ENCODE peak calls at places on chromosomes 6 and 20, in five cellular contexts. L is ovary, C is prostate gland, W is H9, K is spleen. R is an unnamed sample.

GRCh38 chr6:56794421-56794820 is 151.7 kb upstream of the DST start:
- DNase-seq in L (no peak), C (no peak), W (peak), K (no peak), R (no peak)

GRCh38 chr20:9081423-9081966 is 12.6 kb downstream of the PLCB4 start:
- DNase-seq in L (no peak), C (no peak), W (no peak), K (no peak), R (no peak)

GRCh38 chr20:3825526-3825925 is 5.2 kb downstream of the AP5S1 start:
- DNase-seq in L (no peak), C (no peak), W (peak), K (no peak), R (no peak)

GRCh38 chr6:7727150-7727950 is 1.5 kb downstream of the BMP6 start:
- DNase-seq in L (peak), C (no peak), W (peak), K (peak), R (peak)

GRCh38 chr20:38586181-38586525 is 5.2 kb downstream of the ADIG start:
- DNase-seq in L (no peak), C (no peak), W (no peak), K (no peak), R (no peak)

GRCh38 chr20:9454781-9455180 is 59.6 kb upstream of the LAMP5 start:
- DNase-seq in L (no peak), C (no peak), W (no peak), K (no peak), R (no peak)

GRCh38 chr6:116351101-116351500 is 19.6 kb upstream of the DSE start:
- DNase-seq in L (no peak), C (no peak), W (no peak), K (no peak), R (no peak)

GRCh38 chr6:119276211-119276610 is 73.3 kb downstream of the MAN1A1 start:
- DNase-seq in L (no peak), C (no peak), W (no peak), K (no peak), R (no peak)

GRCh38 chr20:62056975-62057374 is 8.7 kb downstream of the TAF4 start:
- DNase-seq in L (no peak), C (no peak), W (no peak), K (peak), R (no peak)

GRCh38 chr6:35496036-35496850 is 636 bp downstream of the TEAD3 start:
- DNase-seq in L (peak), C (no peak), W (no peak), K (no peak), R (peak)

GRCh38 chr20:10550204-10551118 is 115.4 kb downstream of the SLX4IP start:
- DNase-seq in L (no peak), C (no peak), W (no peak), K (no peak), R (no peak)

GRCh38 chr6:126797981-126798380 is 320.5 kb upstream of the RSPO3 start:
- DNase-seq in L (no peak), C (no peak), W (no peak), K (no peak), R (no peak)

GRCh38 chr6:43216200-43216599 is 13.1 kb downstream of the DNPH1 start:
- DNase-seq in L (no peak), C (no peak), W (no peak), K (no peak), R (no peak)

GRCh38 chr6:16735014-16735413 is 26.2 kb downstream of the ATXN1 start:
- DNase-seq in L (no peak), C (no peak), W (no peak), K (no peak), R (no peak)

GRCh38 chr20:17834804-17835203 is 133.8 kb downstream of the SNX5 start:
- DNase-seq in L (no peak), C (no peak), W (no peak), K (no peak), R (no peak)

GRCh38 chr6:109457596-109457996 is 2.0 kb upstream of the MICAL1 start:
- DNase-seq in L (no peak), C (no peak), W (no peak), K (no peak), R (no peak)

GRCh38 chr6:109455502-109456282 is at the start of gene MICAL1:
- DNase-seq in L (peak), C (peak), W (peak), K (peak), R (peak)

GRCh38 chr6:109455161-109455501 is 441 bp downstream of the MICAL1 start:
- DNase-seq in L (peak), C (no peak), W (no peak), K (peak), R (no peak)

GRCh38 chr6:109456283-109456583 is 661 bp upstream of the MICAL1 start:
- DNase-seq in L (no peak), C (no peak), W (no peak), K (no peak), R (no peak)

GRCh38 chr6:109456710-109457595 is 1.4 kb upstream of the MICAL1 start:
- DNase-seq in L (no peak), C (no peak), W (no peak), K (no peak), R (peak)
- H3K27ac ChIP-seq in L (no peak), C (peak), W (no peak), K (peak), R (no peak)

DNA sequence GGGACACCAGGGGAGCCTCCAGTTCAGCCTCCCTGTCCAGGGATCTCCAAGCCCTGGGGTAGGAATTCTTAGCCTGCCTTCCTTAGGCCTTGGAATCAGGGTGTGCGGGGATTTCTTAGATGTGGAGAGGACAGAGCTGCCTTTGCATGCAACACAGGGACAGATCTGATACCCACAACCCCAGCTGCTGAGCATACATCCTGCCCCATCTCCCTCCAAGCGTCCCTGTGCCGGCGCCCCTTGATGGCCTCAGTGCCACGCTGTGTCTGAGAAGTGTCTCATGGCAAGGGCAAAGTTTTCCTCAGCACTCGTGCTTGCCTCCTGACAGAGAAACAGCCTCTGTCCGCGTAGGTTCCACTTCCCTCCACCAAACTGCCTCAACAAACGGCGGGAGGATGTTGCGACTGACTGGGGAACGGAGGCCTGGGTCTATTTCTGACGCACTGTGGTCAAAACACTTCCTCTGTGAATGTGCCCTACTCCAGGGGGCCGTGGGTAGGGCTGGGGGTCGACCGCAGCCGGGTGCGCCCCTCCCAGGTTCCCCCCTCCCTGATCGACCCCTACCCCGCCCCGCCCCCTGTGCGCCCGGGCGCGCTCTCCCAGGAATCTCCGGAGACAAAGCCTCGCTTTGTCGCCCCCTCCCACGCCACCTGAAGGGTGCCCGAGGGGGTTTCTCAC is 950 bp downstream of the MICAL1 start:
- DNase-seq in L (peak), C (no peak), W (no peak), K (peak), R (no peak)
- H3K27ac ChIP-seq in L (no peak), C (peak), W (no peak), K (peak), R (no peak)

GRCh38 chr6:15288856-15289255 is 43.0 kb downstream of the JARID2 start:
- DNase-seq in L (no peak), C (no peak), W (no peak), K (no peak), R (no peak)
- H3K27ac ChIP-seq in L (no peak), C (no peak), W (no peak), K (no peak), R (no peak)

GRCh38 chr20:50188287-50188688 is 2.3 kb upstream of the CEBPB start:
- DNase-seq in L (no peak), C (no peak), W (no peak), K (no peak), R (no peak)
- H3K27ac ChIP-seq in L (peak), C (no peak), W (no peak), K (no peak), R (no peak)

R was measured in cardiac muscle cell.